ENCODE peak calls at places on chromosome 17, in four cellular contexts. R is fibroblast of villous mesenchyme, I is fibroblast of pulmonary artery, X is endodermal cell. J is an unnamed sample.

GRCh38 chr17:48544356-48545021 is 420 bp downstream of the HOXB2 start:
- DNase-seq in R (peak), I (peak), X (peak), J (peak)

GRCh38 chr17:53032861-53033271 is 789.9 kb upstream of the KIF2B start:
- DNase-seq in R (no peak), I (peak), X (peak), J (no peak)

GRCh38 chr17:17088104-17088485 is 45.8 kb downstream of the MPRIP start:
- DNase-seq in R (no peak), I (no peak), X (no peak), J (no peak)

GRCh38 chr17:56598471-56598870 is 5.0 kb downstream of the NOG start:
- DNase-seq in R (no peak), I (no peak), X (no peak), J (no peak)

GRCh38 chr17:18362509-18363020 is 785 bp downstream of the SHMT1 start:
- DNase-seq in R (peak), I (peak), X (peak), J (peak)

GRCh38 chr17:11737290-11737679 is 139.0 kb downstream of the DNAH9 start:
- DNase-seq in R (no peak), I (no peak), X (no peak), J (no peak)

GRCh38 chr17:81890447-81891302 is 711 bp downstream of the ALYREF start:
- DNase-seq in R (peak), I (no peak), X (peak), J (no peak)

GRCh38 chr17:32819035-32819434 is 57.9 kb downstream of the MYO1D start:
- DNase-seq in R (no peak), I (peak), X (no peak), J (peak)

GRCh38 chr17:64024781-64025731 is 4.6 kb upstream of the ICAM2 start:
- DNase-seq in R (no peak), I (peak), X (peak), J (no peak)

GRCh38 chr17:18026408-18026776 is 12.6 kb downstream of the ATPAF2 start:
- DNase-seq in R (peak), I (peak), X (no peak), J (peak)

GRCh38 chr17:59331929-59332889 is 754 bp downstream of the YPEL2 start:
- DNase-seq in R (peak), I (peak), X (peak), J (peak)

GRCh38 chr17:27329146-27329805 is 35.4 kb downstream of the WSB1 start:
- DNase-seq in R (no peak), I (no peak), X (peak), J (no peak)

GRCh38 chr17:77471984-77472836 is 331.4 kb downstream of the SEC14L1 start:
- DNase-seq in R (peak), I (peak), X (peak), J (peak)

GRCh38 chr17:28372203-28372944 is 880 bp downstream of the SARM1 start:
- DNase-seq in R (no peak), I (peak), X (no peak), J (peak)

GRCh38 chr17:77880702-77881450 is 77.6 kb upstream of the TNRC6C start:
- DNase-seq in R (no peak), I (no peak), X (no peak), J (no peak)

GRCh38 chr17:67649891-67650290 is 67.8 kb upstream of the NOL11 start:
- DNase-seq in R (no peak), I (no peak), X (peak), J (no peak)

GRCh38 chr17:67441052-67441738 is 64.1 kb downstream of the PITPNC1 start:
- DNase-seq in R (peak), I (peak), X (peak), J (peak)

GRCh38 chr17:63714550-63715277 is 14.8 kb upstream of the LIMD2 start:
- DNase-seq in R (peak), I (peak), X (no peak), J (no peak)

GRCh38 chr17:37849617-37849972 is 74.6 kb upstream of the TBC1D3K start:
- DNase-seq in R (no peak), I (no peak), X (no peak), J (no peak)

GRCh38 chr17:12959441-12959840 is 58.4 kb downstream of the ELAC2 start:
- DNase-seq in R (peak), I (peak), X (no peak), J (peak)

GRCh38 chr17:38719943-38720641 is 10.0 kb upstream of the CISD3 start:
- DNase-seq in R (no peak), I (no peak), X (peak), J (no peak)

GRCh38 chr17:79664925-79665738 is 54.3 kb upstream of the RBFOX3 start:
- DNase-seq in R (peak), I (peak), X (peak), J (peak)

GRCh38 chr17:72031219-72031906 is 89.5 kb upstream of the SOX9 start:
- DNase-seq in R (no peak), I (no peak), X (no peak), J (no peak)

GRCh38 chr17:9436629-9437028 is 139.0 kb downstream of the STX8 start:
- DNase-seq in R (peak), I (no peak), X (no peak), J (peak)

GRCh38 chr17:49104511-49105074 is 28.0 kb upstream of the B4GALNT2 start:
- DNase-seq in R (peak), I (no peak), X (no peak), J (no peak)

GRCh38 chr17:74403512-74404137 is 28.3 kb upstream of the GPRC5C start:
- DNase-seq in R (no peak), I (no peak), X (peak), J (no peak)

GRCh38 chr17:62892870-62893338 is 73.1 kb upstream of the TANC2 start:
- DNase-seq in R (peak), I (peak), X (peak), J (peak)

GRCh38 chr17:38344127-38344745 is 480 bp upstream of the GPR179 start:
- DNase-seq in R (no peak), I (no peak), X (no peak), J (no peak)

GRCh38 chr17:81251943-81252301 is 12.8 kb downstream of the NDUFAF8 start:
- DNase-seq in R (no peak), I (no peak), X (no peak), J (no peak)

GRCh38 chr17:81859906-81860755 is at the start of gene P4HB:
- DNase-seq in R (no peak), I (no peak), X (no peak), J (no peak)

GRCh38 chr17:82687375-82687861 is 11.1 kb downstream of the RAB40B start:
- DNase-seq in R (peak), I (no peak), X (no peak), J (no peak)

GRCh38 chr17:62630365-62631085 is 3.1 kb downstream of the MRC2 start:
- DNase-seq in R (peak), I (no peak), X (peak), J (no peak)

GRCh38 chr17:14197582-14197981 is 39.1 kb downstream of the CDRT15 start:
- DNase-seq in R (no peak), I (no peak), X (no peak), J (no peak)

GRCh38 chr17:28879886-28880571 is 17.5 kb downstream of the FLOT2 start:
- DNase-seq in R (no peak), I (no peak), X (no peak), J (no peak)

GRCh38 chr17:10156579-10157488 is 41.6 kb downstream of the GAS7 start:
- DNase-seq in R (no peak), I (no peak), X (peak), J (no peak)

GRCh38 chr17:57966875-57967274 is 11.7 kb upstream of the CUEDC1 start:
- DNase-seq in R (no peak), I (no peak), X (peak), J (no peak)
- TF ChIP-seq CTCF in R (no peak), I (no peak), X (no peak), J (no peak)

DNA sequence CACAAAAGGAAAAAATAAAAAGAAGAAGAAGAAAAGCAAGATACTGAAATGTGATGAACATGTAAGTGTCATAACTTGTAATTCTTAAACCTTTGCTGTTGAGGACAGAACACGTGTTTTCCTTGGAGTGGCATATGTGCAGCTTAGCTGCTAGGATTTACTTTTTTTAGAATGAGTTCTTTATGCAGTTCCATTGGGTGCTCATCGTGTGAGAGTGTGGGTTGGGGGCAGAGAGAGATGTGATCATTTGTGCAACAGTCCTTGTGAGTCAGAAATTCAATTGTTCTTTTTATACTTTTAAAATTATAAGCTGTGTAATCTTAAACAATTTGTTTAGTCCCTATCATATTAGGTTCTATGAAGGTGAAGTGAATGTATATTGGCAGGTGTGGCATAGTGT is 5.5 kb upstream of the DHRS11 start:
- DNase-seq in R (no peak), I (no peak), X (no peak), J (no peak)
- TF ChIP-seq CTCF in R (no peak), I (no peak), X (no peak), J (no peak)

GRCh38 chr17:7580631-7581554 is 1.5 kb downstream of the CD68 start:
- DNase-seq in R (no peak), I (no peak), X (peak), J (no peak)

GRCh38 chr17:7586673-7587419 is 3.0 kb downstream of the SOX15 start:
- DNase-seq in R (no peak), I (no peak), X (peak), J (no peak)

GRCh38 chr17:7579839-7580630 is 597 bp downstream of the CD68 start:
- DNase-seq in R (no peak), I (no peak), X (no peak), J (no peak)

GRCh38 chr17:7582401-7583252 is 1.0 kb upstream of the MPDU1 start:
- DNase-seq in R (no peak), I (no peak), X (peak), J (no peak)

GRCh38 chr17:7583253-7584109 is at the start of gene MPDU1:
- DNase-seq in R (peak), I (peak), X (peak), J (peak)
- TF ChIP-seq CTCF in R (no peak), I (no peak), X (no peak), J (no peak)

DNA sequence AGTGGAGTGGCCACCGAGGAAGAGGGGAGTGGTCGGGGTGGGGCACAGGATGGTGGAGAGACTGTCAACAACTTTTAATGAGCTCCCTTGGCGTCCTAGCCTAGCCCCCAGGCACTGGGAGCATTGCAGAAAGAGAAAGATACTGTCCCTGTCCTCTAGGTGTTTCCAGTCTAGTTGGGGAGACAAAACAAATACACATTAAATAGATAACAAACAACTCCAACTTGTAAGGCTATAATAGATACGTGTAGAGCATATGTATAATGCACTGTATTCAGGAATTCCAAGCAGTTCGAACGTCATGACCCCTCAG is 435 bp upstream of the UBE2O start:
- DNase-seq in R (no peak), I (no peak), X (no peak), J (no peak)
- TF ChIP-seq CTCF in R (no peak), I (no peak), X (no peak), J (no peak)

GRCh38 chr17:35088911-35089845 is 25.7 kb upstream of the RFFL start:
- DNase-seq in R (peak), I (peak), X (peak), J (peak)

GRCh38 chr17:35086164-35086563 is 22.7 kb upstream of the RFFL start:
- DNase-seq in R (no peak), I (no peak), X (no peak), J (no peak)

GRCh38 chr17:35088647-35088910 is 25.1 kb upstream of the RFFL start:
- DNase-seq in R (no peak), I (no peak), X (no peak), J (no peak)

GRCh38 chr17:35086931-35087573 is 23.5 kb upstream of the RFFL start:
- DNase-seq in R (no peak), I (no peak), X (no peak), J (no peak)

GRCh38 chr17:35087731-35088646 is 24.5 kb upstream of the RFFL start:
- DNase-seq in R (peak), I (peak), X (peak), J (peak)
- TF ChIP-seq CTCF in R (no peak), I (peak), X (no peak), J (peak)

J was measured in fibroblast of the aortic adventitia.